ENCODE peak calls at places on chromosomes 6 and 20, in five cellular contexts. P, O, I, N and H are unnamed samples.

GRCh38 chr6:32375739-32376529 is 4.2 kb upstream of the TSBP1 start:
- DNase-seq in P (no peak), O (no peak), N (peak; percentile 33), I (no peak), H (no peak)

GRCh38 chr6:132456700-132457143 is 55.4 kb upstream of the MOXD1 start:
- DNase-seq in O (no peak), P (no peak), I (no peak), N (no peak), H (no peak)

GRCh38 chr6:36314221-36315014 is 22.3 kb downstream of the BNIP5 start:
- DNase-seq in I (no peak), O (no peak), P (peak; percentile 29), N (no peak), H (no peak)

GRCh38 chr20:22511943-22512910 is 72.1 kb downstream of the FOXA2 start:
- DNase-seq in O (no peak), I (no peak), P (no peak), N (no peak), H (no peak)

GRCh38 chr6:19311786-19312185 is 525.4 kb upstream of the ID4 start:
- DNase-seq in I (no peak), O (no peak), P (no peak), N (no peak), H (no peak)

GRCh38 chr6:159837141-159837490 is 37.0 kb downstream of the PNLDC1 start:
- DNase-seq in O (no peak), N (no peak), P (no peak), I (no peak), H (no peak)

GRCh38 chr6:41294463-41294862 is 8.0 kb upstream of the TREM1 start:
- DNase-seq in I (no peak), O (no peak), P (no peak), N (no peak), H (no peak)

GRCh38 chr6:161406633-161407032 is 132.8 kb upstream of the AGPAT4 start:
- DNase-seq in O (peak; percentile 96), P (peak; percentile 75), N (no peak), I (no peak), H (no peak)

GRCh38 chr6:92559611-92560010 is 859.7 kb downstream of the EPHA7 start:
- DNase-seq in N (peak; percentile 3), P (no peak), I (no peak), O (no peak), H (peak; percentile 7)

GRCh38 chr6:101454106-101454676 is 60.7 kb downstream of the GRIK2 start:
- DNase-seq in N (no peak), I (no peak), P (no peak), O (no peak), H (no peak)

GRCh38 chr20:44019638-44020335 is 105.1 kb downstream of the TOX2 start:
- DNase-seq in N (no peak), I (peak; percentile 92), P (no peak), O (peak; percentile 62), H (no peak)